ENCODE peak calls at places on chromosome 2, in seven cellular contexts. V, A, F, T, I, D and N are unnamed samples.
A peak's percentile ranks its signal among the peaks of the same experiment; 100 is the strongest.

GRCh38 chr2:147989809-147990403 is 30.6 kb downstream of the ORC4 start:
- DNase-seq in T (peak; percentile 72), F (peak; percentile 16), A (no peak), I (peak; percentile 6), D (peak; percentile 52), V (peak; percentile 94), N (peak; percentile 46)

GRCh38 chr2:43448011-43448821 is 147.6 kb downstream of the THADA start:
- DNase-seq in A (no peak), T (no peak), F (no peak), D (no peak), I (no peak), V (no peak), N (no peak)

GRCh38 chr2:57373530-57373929 is 673.1 kb upstream of the VRK2 start:
- DNase-seq in I (peak; percentile 55), F (no peak), A (no peak), V (no peak), D (no peak), T (peak; percentile 38), N (peak; percentile 79)

GRCh38 chr2:239289545-239289944 is 111.3 kb downstream of the HDAC4 start:
- DNase-seq in V (no peak), F (no peak), T (no peak), I (no peak), D (no peak), A (no peak), N (no peak)

GRCh38 chr2:143686585-143687164 is 557.5 kb downstream of the ARHGAP15 start:
- DNase-seq in T (peak; percentile 58), V (peak; percentile 85), A (no peak), D (peak; percentile 46), F (no peak), I (peak; percentile 5), N (peak; percentile 42)

GRCh38 chr2:181947273-181947672 is 38.4 kb upstream of the PPP1R1C start:
- DNase-seq in V (no peak), D (no peak), I (no peak), T (no peak), A (no peak), F (no peak), N (no peak)

GRCh38 chr2:1032030-1032429 is 81.4 kb downstream of the SNTG2 start:
- DNase-seq in V (no peak), D (peak; percentile 37), A (no peak), T (no peak), F (no peak), I (peak; percentile 51), N (peak; percentile 8)

GRCh38 chr2:237500681-237501424 is 13.8 kb downstream of the MLPH start:
- DNase-seq in V (peak; percentile 4), D (peak; percentile 100), T (peak; percentile 100), A (no peak), I (peak; percentile 99), F (no peak), N (peak; percentile 100)

GRCh38 chr2:44528595-44528994 is 166.8 kb downstream of the CAMKMT start:
- DNase-seq in V (no peak), T (peak; percentile 85), F (no peak), I (no peak), A (no peak), D (peak; percentile 35), N (peak; percentile 25)

GRCh38 chr2:226483745-226484619 is 315.6 kb downstream of the IRS1 start:
- DNase-seq in V (no peak), D (peak; percentile 67), T (peak; percentile 63), A (no peak), F (no peak), I (peak; percentile 15), N (peak; percentile 52)

GRCh38 chr2:177281400-177282021 is 17.0 kb upstream of the NFE2L2 start:
- DNase-seq in D (no peak), A (no peak), I (no peak), T (no peak), V (peak; percentile 51), F (no peak), N (no peak)

GRCh38 chr2:188158337-188159100 is 133.2 kb upstream of the GULP1 start:
- DNase-seq in V (no peak), D (no peak), I (no peak), F (no peak), T (no peak), A (no peak), N (no peak)

GRCh38 chr2:11314482-11314881 is 30.0 kb downstream of the ROCK2 start:
- DNase-seq in I (no peak), V (no peak), D (no peak), T (no peak), F (no peak), A (no peak), N (no peak)

GRCh38 chr2:135225781-135226180 is 173.7 kb downstream of the RAB3GAP1 start:
- DNase-seq in A (no peak), I (no peak), D (no peak), F (no peak), T (no peak), V (no peak), N (no peak)

GRCh38 chr2:216516730-216517350 is 18.2 kb downstream of the RPL37A start:
- DNase-seq in V (peak; percentile 51), T (peak; percentile 69), I (no peak), D (peak; percentile 50), A (no peak), F (no peak), N (no peak)

GRCh38 chr2:45763256-45763655 is 111.8 kb downstream of the PRKCE start:
- DNase-seq in V (no peak), I (no peak), T (no peak), D (no peak), F (no peak), A (no peak), N (no peak)

GRCh38 chr2:3242747-3243369 is 134.8 kb downstream of the EIPR1 start:
- DNase-seq in D (no peak), T (no peak), V (peak; percentile 83), A (peak; percentile 26), F (no peak), I (no peak), N (no peak)

GRCh38 chr2:23925702-23926288 is 1.1 kb downstream of the ATAD2B start:
- DNase-seq in I (peak; percentile 80), A (peak; percentile 57), D (peak; percentile 73), V (peak; percentile 95), F (no peak), T (peak; percentile 68), N (peak; percentile 67)

GRCh38 chr2:237101118-237101979 is 15.7 kb downstream of the COPS8 start:
- DNase-seq in I (no peak), A (no peak), D (no peak), V (no peak), T (no peak), F (no peak), N (no peak)

GRCh38 chr2:234488913-234489451 is 7.9 kb downstream of the ARL4C start:
- DNase-seq in I (no peak), A (peak; percentile 58), F (peak; percentile 51), T (no peak), V (no peak), D (no peak), N (no peak)

GRCh38 chr2:8244634-8245033 is 437.2 kb upstream of the ID2 start:
- DNase-seq in D (no peak), A (no peak), T (no peak), V (peak; percentile 84), I (no peak), F (no peak), N (no peak)

GRCh38 chr2:188569441-188569840 is 277.8 kb downstream of the GULP1 start:
- DNase-seq in F (no peak), V (no peak), A (no peak), T (no peak), I (no peak), D (no peak), N (no peak)

GRCh38 chr2:12169721-12170120 is 423.3 kb downstream of the LPIN1 start:
- DNase-seq in A (no peak), T (peak; percentile 89), I (peak; percentile 77), F (no peak), V (peak; percentile 78), D (peak; percentile 99), N (peak; percentile 75)

GRCh38 chr2:200159366-200159720 is 147.2 kb upstream of the SPATS2L start:
- DNase-seq in A (no peak), I (no peak), V (no peak), T (no peak), D (peak; percentile 59), F (no peak), N (no peak)

GRCh38 chr2:166404831-166405568 is 29.3 kb upstream of the SCN9A start:
- DNase-seq in T (no peak), V (no peak), A (no peak), D (no peak), F (no peak), I (no peak), N (no peak)

GRCh38 chr2:228653884-228654283 is 472.4 kb upstream of the SPHKAP start:
- DNase-seq in A (no peak), V (no peak), D (no peak), F (no peak), T (no peak), I (no peak), N (no peak)

GRCh38 chr2:27932396-27932795 is 41.9 kb downstream of the BABAM2 start:
- DNase-seq in D (peak; percentile 56), A (no peak), T (peak; percentile 47), I (peak; percentile 50), V (no peak), F (no peak), N (peak; percentile 56)

GRCh38 chr2:60392014-60392391 is 161.5 kb downstream of the BCL11A start:
- DNase-seq in T (no peak), V (no peak), D (no peak), A (no peak), F (no peak), I (no peak), N (no peak)

GRCh38 chr2:101205521-101205998 is 47.1 kb upstream of the CNOT11 start:
- DNase-seq in D (peak; percentile 91), F (no peak), A (peak; percentile 23), T (peak; percentile 84), V (peak; percentile 90), I (peak; percentile 79), N (peak; percentile 92)

GRCh38 chr2:113085542-113085941 is 17.8 kb downstream of the IL1F10 start:
- DNase-seq in F (no peak), A (no peak), D (no peak), V (no peak), T (no peak), I (no peak), N (no peak)

GRCh38 chr2:121186261-121186660 is 98.7 kb downstream of the TFCP2L1 start:
- DNase-seq in D (no peak), V (no peak), I (no peak), A (no peak), F (no peak), T (no peak), N (no peak)